ENCODE peak calls at places on chromosomes 3 and 15, in six cellular contexts. One of them, this sample, is unnamed.

GRCh38 chr3:197512691-197513571 is 42.8 kb downstream of the BDH1 start:
- DNase-seq in PC-3: no peak
- DNase-seq in mammary epithelial cell: no peak
- DNase-seq in OCI-LY7: no peak
- DNase-seq in keratinocyte: no peak
- DNase-seq in GM23338: no peak
- DNase-seq in this sample: no peak

GRCh38 chr3:33001889-33002288 is 50.4 kb downstream of the CCR4 start:
- DNase-seq in PC-3: no peak
- DNase-seq in mammary epithelial cell: no peak
- DNase-seq in OCI-LY7: no peak
- DNase-seq in keratinocyte: no peak
- DNase-seq in GM23338: no peak
- DNase-seq in this sample: no peak

GRCh38 chr3:151452814-151453213 is 8.0 kb downstream of the IGSF10 start:
- DNase-seq in PC-3: no peak
- DNase-seq in mammary epithelial cell: no peak
- DNase-seq in OCI-LY7: no peak
- DNase-seq in keratinocyte: no peak
- DNase-seq in GM23338: no peak
- DNase-seq in this sample: no peak

GRCh38 chr3:44554626-44555592 is at the start of gene ZKSCAN7:
- DNase-seq in PC-3: no peak
- DNase-seq in mammary epithelial cell: peak; percentile 14
- DNase-seq in OCI-LY7: no peak
- DNase-seq in keratinocyte: no peak
- DNase-seq in GM23338: peak; percentile 88
- DNase-seq in this sample: peak; percentile 42

GRCh38 chr3:111739241-111739952 is 119.7 kb upstream of the PHLDB2 start:
- DNase-seq in PC-3: peak; percentile 96
- DNase-seq in mammary epithelial cell: peak; percentile 98
- DNase-seq in OCI-LY7: no peak
- DNase-seq in keratinocyte: peak; percentile 96
- DNase-seq in GM23338: no peak
- DNase-seq in this sample: peak; percentile 44

GRCh38 chr3:157135671-157136396 is 24.1 kb downstream of the CCNL1 start:
- DNase-seq in PC-3: peak; percentile 85
- DNase-seq in mammary epithelial cell: no peak
- DNase-seq in OCI-LY7: no peak
- DNase-seq in keratinocyte: no peak
- DNase-seq in GM23338: no peak
- DNase-seq in this sample: no peak

GRCh38 chr3:123346726-123347125 is 102.2 kb downstream of the ADCY5 start:
- DNase-seq in PC-3: no peak
- DNase-seq in mammary epithelial cell: no peak
- DNase-seq in OCI-LY7: no peak
- DNase-seq in keratinocyte: no peak
- DNase-seq in GM23338: no peak
- DNase-seq in this sample: no peak

GRCh38 chr3:72337480-72337855 is 510.8 kb downstream of the SHQ1 start:
- DNase-seq in PC-3: no peak
- DNase-seq in mammary epithelial cell: no peak
- DNase-seq in OCI-LY7: no peak
- DNase-seq in keratinocyte: no peak
- DNase-seq in GM23338: no peak
- DNase-seq in this sample: no peak

GRCh38 chr3:156052115-156052514 is 68.3 kb upstream of the KCNAB1 start:
- DNase-seq in PC-3: no peak
- DNase-seq in mammary epithelial cell: no peak
- DNase-seq in OCI-LY7: no peak
- DNase-seq in keratinocyte: no peak
- DNase-seq in GM23338: no peak
- DNase-seq in this sample: no peak

GRCh38 chr3:63969866-63970265 is 53.4 kb downstream of the PSMD6 start:
- DNase-seq in PC-3: no peak
- DNase-seq in mammary epithelial cell: no peak
- DNase-seq in OCI-LY7: no peak
- DNase-seq in keratinocyte: no peak
- DNase-seq in GM23338: no peak
- DNase-seq in this sample: no peak

GRCh38 chr3:40302784-40303183 is 6.7 kb upstream of the EIF1B start:
- DNase-seq in PC-3: no peak
- DNase-seq in mammary epithelial cell: no peak
- DNase-seq in OCI-LY7: no peak
- DNase-seq in keratinocyte: no peak
- DNase-seq in GM23338: no peak
- DNase-seq in this sample: no peak

GRCh38 chr3:172140499-172141391 is 101.4 kb downstream of the FNDC3B start:
- DNase-seq in PC-3: peak; percentile 98
- DNase-seq in mammary epithelial cell: peak; percentile 97
- DNase-seq in OCI-LY7: no peak
- DNase-seq in keratinocyte: no peak
- DNase-seq in GM23338: peak; percentile 48
- DNase-seq in this sample: peak; percentile 96

GRCh38 chr3:193788189-193788946 is 195.4 kb downstream of the OPA1 start:
- DNase-seq in PC-3: peak; percentile 75
- DNase-seq in mammary epithelial cell: no peak
- DNase-seq in OCI-LY7: peak; percentile 81
- DNase-seq in keratinocyte: no peak
- DNase-seq in GM23338: peak; percentile 88
- DNase-seq in this sample: peak; percentile 76

GRCh38 chr3:318903-319302 is 122.3 kb downstream of the CHL1 start:
- DNase-seq in PC-3: no peak
- DNase-seq in mammary epithelial cell: no peak
- DNase-seq in OCI-LY7: no peak
- DNase-seq in keratinocyte: no peak
- DNase-seq in GM23338: no peak
- DNase-seq in this sample: no peak

GRCh38 chr3:325495-325894 is 128.9 kb downstream of the CHL1 start:
- DNase-seq in PC-3: no peak
- DNase-seq in mammary epithelial cell: no peak
- DNase-seq in OCI-LY7: no peak
- DNase-seq in keratinocyte: no peak
- DNase-seq in GM23338: no peak
- DNase-seq in this sample: no peak

DNA sequence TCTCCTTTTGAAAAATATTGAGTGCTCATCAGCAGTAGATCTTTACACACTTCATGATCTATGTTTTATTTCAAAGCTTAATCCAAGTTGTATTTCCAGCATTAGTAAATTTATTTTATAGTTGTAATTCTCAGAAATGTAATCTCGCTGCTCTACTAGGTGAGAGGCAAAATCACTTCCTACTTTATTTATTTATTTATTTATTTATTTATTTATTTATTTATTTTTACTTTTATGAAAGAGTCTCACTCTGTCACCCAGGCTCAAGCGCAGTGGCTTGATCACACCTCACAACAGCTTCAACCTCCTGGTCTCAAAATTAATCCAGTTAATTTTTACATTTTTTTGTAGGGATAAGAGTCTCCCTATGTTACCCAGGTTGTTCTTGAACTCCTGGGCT is 127.9 kb downstream of the CHL1 start:
- DNase-seq in PC-3: no peak
- DNase-seq in mammary epithelial cell: no peak
- DNase-seq in OCI-LY7: no peak
- DNase-seq in keratinocyte: no peak
- DNase-seq in GM23338: no peak
- DNase-seq in this sample: no peak
- H2AFZ ChIP-seq in PC-3: no peak overlapping the region
- H2AFZ ChIP-seq in mammary epithelial cell: no peak overlapping the region
- H2AFZ ChIP-seq in OCI-LY7: no peak overlapping the region
- H2AFZ ChIP-seq in keratinocyte: no peak overlapping the region
- H2AFZ ChIP-seq in GM23338: no peak overlapping the region
- H2AFZ ChIP-seq in this sample: no peak overlapping the region

DNA sequence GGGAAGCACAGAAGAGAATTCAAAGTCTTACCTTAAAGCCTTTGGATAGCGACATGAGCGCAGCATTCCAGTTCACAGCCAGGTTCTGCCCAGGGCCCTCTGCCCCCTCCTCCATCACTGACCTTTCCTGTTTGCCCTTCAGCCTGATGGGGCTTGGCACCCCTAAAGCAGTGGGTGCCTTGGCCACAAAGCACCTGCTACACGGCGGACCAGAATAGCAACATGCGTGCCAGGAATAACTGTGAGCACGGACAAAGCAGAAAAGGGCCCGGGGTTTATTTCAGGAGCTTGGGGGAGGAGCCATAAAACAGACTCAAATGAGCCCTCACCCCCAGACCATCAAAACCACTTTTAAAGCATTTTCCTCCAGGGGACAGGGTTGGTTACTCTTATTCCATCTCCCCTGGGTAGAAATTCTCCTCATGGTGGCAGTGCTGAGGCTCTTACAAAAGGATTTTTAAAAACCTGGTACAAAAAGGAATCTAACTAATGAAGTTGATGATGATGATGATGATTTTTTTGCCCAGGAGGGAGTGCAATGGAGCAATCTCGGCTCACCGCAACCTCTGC is 135.4 kb downstream of the KLF13 start:
- DNase-seq in PC-3: no peak
- DNase-seq in mammary epithelial cell: no peak
- DNase-seq in OCI-LY7: peak; percentile 59
- DNase-seq in keratinocyte: no peak
- DNase-seq in GM23338: peak; percentile 49
- DNase-seq in this sample: no peak
- TF ChIP-seq CTCF in PC-3: peak; percentile 27
- TF ChIP-seq CTCF in mammary epithelial cell: no peak
- TF ChIP-seq CTCF in OCI-LY7: peak; percentile 74
- TF ChIP-seq CTCF in keratinocyte: no peak
- TF ChIP-seq CTCF in GM23338: peak; percentile 34
- TF ChIP-seq CTCF in this sample: no peak

GRCh38 chr3:47863391-47864128 is 60.6 kb downstream of the DHX30 start:
- DNase-seq in PC-3: no peak
- DNase-seq in mammary epithelial cell: no peak
- DNase-seq in OCI-LY7: no peak
- DNase-seq in keratinocyte: no peak
- DNase-seq in GM23338: no peak
- DNase-seq in this sample: no peak
- H2AFZ ChIP-seq in PC-3: no peak overlapping the region
- H2AFZ ChIP-seq in mammary epithelial cell: no peak overlapping the region
- H2AFZ ChIP-seq in OCI-LY7: no peak overlapping the region
- H2AFZ ChIP-seq in keratinocyte: no peak overlapping the region
- H2AFZ ChIP-seq in GM23338: no peak overlapping the region
- H2AFZ ChIP-seq in this sample: no peak overlapping the region

DNA sequence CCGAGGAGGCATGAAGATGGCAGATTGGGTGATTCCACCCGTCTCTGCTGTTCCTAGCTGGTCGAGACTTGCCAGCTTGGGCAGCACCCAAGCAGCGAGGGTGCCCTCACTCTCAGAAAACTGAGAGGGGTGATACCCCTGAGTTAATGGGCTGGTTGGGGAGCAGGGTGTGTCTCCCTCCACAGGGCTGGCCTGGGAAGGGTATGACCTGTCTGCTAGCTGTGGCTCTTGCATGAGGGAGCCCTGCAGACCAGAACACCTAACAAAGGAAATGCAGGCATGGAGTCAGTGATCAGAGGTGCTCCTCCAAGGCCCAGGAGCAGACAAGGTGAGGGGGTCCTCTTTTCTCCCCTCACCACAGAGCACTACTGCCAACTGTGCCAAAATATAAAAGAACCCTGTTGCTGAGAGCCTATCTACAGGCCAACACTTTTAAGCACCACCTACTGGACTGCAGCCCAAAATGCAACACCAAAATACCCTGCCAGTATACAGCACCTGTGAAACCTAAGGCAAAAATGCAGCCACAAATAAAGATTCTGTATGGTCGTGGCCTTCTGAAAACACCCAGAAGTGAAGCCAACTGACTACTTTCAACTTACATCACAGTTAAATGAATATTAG is 35.8 kb upstream of the PPM1L start:
- DNase-seq in PC-3: peak; percentile 36
- DNase-seq in mammary epithelial cell: no peak
- DNase-seq in OCI-LY7: peak; percentile 4
- DNase-seq in keratinocyte: no peak
- DNase-seq in GM23338: peak; percentile 41
- DNase-seq in this sample: no peak
- TF ChIP-seq CTCF in PC-3: peak; percentile 60
- TF ChIP-seq CTCF in mammary epithelial cell: peak; percentile 11
- TF ChIP-seq CTCF in OCI-LY7: peak; percentile 51
- TF ChIP-seq CTCF in keratinocyte: peak; percentile 28
- TF ChIP-seq CTCF in GM23338: peak; percentile 46
- TF ChIP-seq CTCF in this sample: peak; percentile 10

GRCh38 chr15:87597346-87598052 is 659.0 kb downstream of the NTRK3 start:
- DNase-seq in PC-3: no peak
- DNase-seq in mammary epithelial cell: no peak
- DNase-seq in OCI-LY7: peak; percentile 1
- DNase-seq in keratinocyte: no peak
- DNase-seq in GM23338: peak; percentile 6
- DNase-seq in this sample: no peak
- H2AFZ ChIP-seq in PC-3: no peak overlapping the region
- H2AFZ ChIP-seq in mammary epithelial cell: no peak overlapping the region
- H2AFZ ChIP-seq in OCI-LY7: no peak overlapping the region
- H2AFZ ChIP-seq in keratinocyte: no peak overlapping the region
- H2AFZ ChIP-seq in GM23338: peak overlapping the region; percentile 82
- H2AFZ ChIP-seq in this sample: no peak overlapping the region

GRCh38 chr3:45832691-45833090 is 9.2 kb downstream of the LZTFL1 start:
- DNase-seq in PC-3: peak; percentile 63
- DNase-seq in mammary epithelial cell: peak; percentile 38
- DNase-seq in OCI-LY7: peak; percentile 20
- DNase-seq in keratinocyte: no peak
- DNase-seq in GM23338: peak; percentile 45
- DNase-seq in this sample: no peak
- TF ChIP-seq CTCF in PC-3: peak; percentile 66
- TF ChIP-seq CTCF in mammary epithelial cell: peak; percentile 49
- TF ChIP-seq CTCF in OCI-LY7: peak; percentile 54
- TF ChIP-seq CTCF in keratinocyte: peak; percentile 50
- TF ChIP-seq CTCF in GM23338: peak; percentile 71
- TF ChIP-seq CTCF in this sample: peak; percentile 12

GRCh38 chr15:92805080-92805708 is 94.9 kb upstream of the CHD2 start:
- DNase-seq in PC-3: peak; percentile 27
- DNase-seq in mammary epithelial cell: no peak
- DNase-seq in OCI-LY7: no peak
- DNase-seq in keratinocyte: no peak
- DNase-seq in GM23338: no peak
- DNase-seq in this sample: no peak
- H2AFZ ChIP-seq in PC-3: no peak overlapping the region
- H2AFZ ChIP-seq in mammary epithelial cell: no peak overlapping the region
- H2AFZ ChIP-seq in OCI-LY7: no peak overlapping the region
- H2AFZ ChIP-seq in keratinocyte: no peak overlapping the region
- H2AFZ ChIP-seq in GM23338: no peak overlapping the region
- H2AFZ ChIP-seq in this sample: no peak overlapping the region

DNA sequence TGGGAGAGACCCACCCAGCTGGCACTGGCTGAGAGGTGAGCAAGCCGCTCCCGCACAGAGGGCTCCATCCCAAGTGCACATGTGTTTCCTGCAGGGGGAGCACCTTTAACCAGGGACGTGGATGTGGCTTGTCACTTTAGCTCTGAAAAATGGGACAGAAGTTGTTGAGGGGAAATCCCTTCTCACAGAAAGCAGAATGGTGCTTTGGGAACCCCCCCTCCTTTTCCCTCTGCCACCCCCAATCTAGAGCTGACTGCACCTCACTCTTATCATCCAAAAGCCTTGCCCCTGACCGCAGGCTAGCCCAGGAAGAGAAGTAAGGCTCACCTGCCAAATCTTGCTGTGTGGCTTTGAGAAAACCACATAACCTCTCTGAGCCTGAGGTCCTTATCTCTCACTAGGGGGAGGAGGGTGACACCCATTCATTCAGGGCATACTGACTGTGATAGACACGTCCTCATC is 77.9 kb downstream of the RPN1 start:
- DNase-seq in PC-3: peak; percentile 59
- DNase-seq in mammary epithelial cell: no peak
- DNase-seq in OCI-LY7: no peak
- DNase-seq in keratinocyte: no peak
- DNase-seq in GM23338: peak; percentile 78
- DNase-seq in this sample: no peak
- TF ChIP-seq CTCF in PC-3: peak; percentile 66
- TF ChIP-seq CTCF in mammary epithelial cell: peak; percentile 28
- TF ChIP-seq CTCF in OCI-LY7: peak; percentile 63
- TF ChIP-seq CTCF in keratinocyte: peak; percentile 74
- TF ChIP-seq CTCF in GM23338: peak; percentile 80
- TF ChIP-seq CTCF in this sample: peak; percentile 24

This sample was measured in endothelial cell of umbilical vein.